ENCODE peak calls at places on chromosomes 12 and 14, in nine cellular contexts. One of them, this sample, is unnamed.

GRCh38 chr12:118850244-118850825 is 131.0 kb upstream of the SRRM4 start:
- DNase-seq in RCC 7860: peak; percentile 20
- DNase-seq in EL: no peak
- DNase-seq in T47D: no peak
- DNase-seq in left ventricle myocardium inferior: no peak
- DNase-seq in Right ventricle myocardium superior: no peak
- DNase-seq in cardiac fibroblast: peak; percentile 5
- DNase-seq in IMR-90: no peak
- DNase-seq in nucleus accumbens: no peak
- DNase-seq in this sample: no peak

GRCh38 chr12:24404086-24404815 is 454.8 kb upstream of the SOX5 start:
- DNase-seq in RCC 7860: no peak
- DNase-seq in EL: peak; percentile 1
- DNase-seq in T47D: no peak
- DNase-seq in left ventricle myocardium inferior: no peak
- DNase-seq in Right ventricle myocardium superior: no peak
- DNase-seq in cardiac fibroblast: peak; percentile 22
- DNase-seq in IMR-90: peak; percentile 87
- DNase-seq in nucleus accumbens: no peak
- DNase-seq in this sample: no peak

GRCh38 chr12:1593232-1594044 is 943 bp downstream of the FBXL14 start:
- DNase-seq in RCC 7860: no peak
- DNase-seq in EL: peak; percentile 69
- DNase-seq in T47D: peak; percentile 23
- DNase-seq in left ventricle myocardium inferior: peak; percentile 48
- DNase-seq in Right ventricle myocardium superior: peak; percentile 58
- DNase-seq in cardiac fibroblast: peak; percentile 48
- DNase-seq in IMR-90: no peak
- DNase-seq in nucleus accumbens: peak; percentile 36
- DNase-seq in this sample: peak; percentile 48

GRCh38 chr12:105766029-105766428 is 372.7 kb downstream of the NUAK1 start:
- DNase-seq in RCC 7860: no peak
- DNase-seq in EL: no peak
- DNase-seq in T47D: no peak
- DNase-seq in left ventricle myocardium inferior: no peak
- DNase-seq in Right ventricle myocardium superior: no peak
- DNase-seq in cardiac fibroblast: no peak
- DNase-seq in IMR-90: no peak
- DNase-seq in nucleus accumbens: no peak
- DNase-seq in this sample: no peak

GRCh38 chr12:8037046-8037663 is 4.6 kb downstream of the FOXJ2 start:
- DNase-seq in RCC 7860: no peak
- DNase-seq in EL: no peak
- DNase-seq in T47D: no peak
- DNase-seq in left ventricle myocardium inferior: no peak
- DNase-seq in Right ventricle myocardium superior: no peak
- DNase-seq in cardiac fibroblast: no peak
- DNase-seq in IMR-90: no peak
- DNase-seq in nucleus accumbens: no peak
- DNase-seq in this sample: no peak

GRCh38 chr12:106645074-106645421 is 62.2 kb downstream of the RFX4 start:
- DNase-seq in RCC 7860: no peak
- DNase-seq in EL: no peak
- DNase-seq in T47D: peak; percentile 18
- DNase-seq in left ventricle myocardium inferior: peak; percentile 59
- DNase-seq in Right ventricle myocardium superior: peak; percentile 84
- DNase-seq in cardiac fibroblast: no peak
- DNase-seq in IMR-90: no peak
- DNase-seq in nucleus accumbens: peak; percentile 90
- DNase-seq in this sample: no peak

GRCh38 chr14:88476825-88477224 is 78.0 kb downstream of the PTPN21 start:
- DNase-seq in RCC 7860: no peak
- DNase-seq in EL: no peak
- DNase-seq in T47D: no peak
- DNase-seq in left ventricle myocardium inferior: no peak
- DNase-seq in Right ventricle myocardium superior: no peak
- DNase-seq in cardiac fibroblast: no peak
- DNase-seq in IMR-90: no peak
- DNase-seq in nucleus accumbens: no peak
- DNase-seq in this sample: no peak

GRCh38 chr12:69648476-69648875 is 37.8 kb upstream of the LRRC10 start:
- DNase-seq in RCC 7860: peak; percentile 57
- DNase-seq in EL: peak; percentile 93
- DNase-seq in T47D: no peak
- DNase-seq in left ventricle myocardium inferior: no peak
- DNase-seq in Right ventricle myocardium superior: no peak
- DNase-seq in cardiac fibroblast: peak; percentile 95
- DNase-seq in IMR-90: peak; percentile 96
- DNase-seq in nucleus accumbens: no peak
- DNase-seq in this sample: no peak

GRCh38 chr14:35342160-35343010 is 50.2 kb downstream of the PSMA6 start:
- DNase-seq in RCC 7860: no peak
- DNase-seq in EL: no peak
- DNase-seq in T47D: no peak
- DNase-seq in left ventricle myocardium inferior: peak; percentile 67
- DNase-seq in Right ventricle myocardium superior: peak; percentile 76
- DNase-seq in cardiac fibroblast: peak; percentile 70
- DNase-seq in IMR-90: peak; percentile 62
- DNase-seq in nucleus accumbens: no peak
- DNase-seq in this sample: no peak

GRCh38 chr12:42144174-42144423 is 575 bp downstream of the GXYLT1 start:
- DNase-seq in RCC 7860: no peak
- DNase-seq in EL: no peak
- DNase-seq in T47D: no peak
- DNase-seq in left ventricle myocardium inferior: no peak
- DNase-seq in Right ventricle myocardium superior: no peak
- DNase-seq in cardiac fibroblast: no peak
- DNase-seq in IMR-90: no peak
- DNase-seq in nucleus accumbens: no peak
- DNase-seq in this sample: no peak

GRCh38 chr12:5964913-5965900 is 20.1 kb upstream of the ANO2 start:
- DNase-seq in RCC 7860: no peak
- DNase-seq in EL: no peak
- DNase-seq in T47D: no peak
- DNase-seq in left ventricle myocardium inferior: no peak
- DNase-seq in Right ventricle myocardium superior: no peak
- DNase-seq in cardiac fibroblast: no peak
- DNase-seq in IMR-90: no peak
- DNase-seq in nucleus accumbens: no peak
- DNase-seq in this sample: no peak

GRCh38 chr14:50607181-50607580 is 47.2 kb downstream of the ATL1 start:
- DNase-seq in RCC 7860: no peak
- DNase-seq in EL: no peak
- DNase-seq in T47D: no peak
- DNase-seq in left ventricle myocardium inferior: no peak
- DNase-seq in Right ventricle myocardium superior: no peak
- DNase-seq in cardiac fibroblast: no peak
- DNase-seq in IMR-90: peak; percentile 63
- DNase-seq in nucleus accumbens: no peak
- DNase-seq in this sample: no peak

GRCh38 chr12:52246720-52247621 is 13.9 kb downstream of the KRT7 start:
- DNase-seq in RCC 7860: peak; percentile 10
- DNase-seq in EL: no peak
- DNase-seq in T47D: peak; percentile 91
- DNase-seq in left ventricle myocardium inferior: no peak
- DNase-seq in Right ventricle myocardium superior: no peak
- DNase-seq in cardiac fibroblast: no peak
- DNase-seq in IMR-90: no peak
- DNase-seq in nucleus accumbens: no peak
- DNase-seq in this sample: no peak

GRCh38 chr12:57380300-57380699 is 50.5 kb downstream of the R3HDM2 start:
- DNase-seq in RCC 7860: no peak
- DNase-seq in EL: no peak
- DNase-seq in T47D: no peak
- DNase-seq in left ventricle myocardium inferior: no peak
- DNase-seq in Right ventricle myocardium superior: no peak
- DNase-seq in cardiac fibroblast: no peak
- DNase-seq in IMR-90: no peak
- DNase-seq in nucleus accumbens: no peak
- DNase-seq in this sample: no peak

GRCh38 chr12:111270773-111271172 is 98.1 kb downstream of the PHETA1 start:
- DNase-seq in RCC 7860: no peak
- DNase-seq in EL: peak; percentile 50
- DNase-seq in T47D: no peak
- DNase-seq in left ventricle myocardium inferior: no peak
- DNase-seq in Right ventricle myocardium superior: no peak
- DNase-seq in cardiac fibroblast: peak; percentile 21
- DNase-seq in IMR-90: peak; percentile 6
- DNase-seq in nucleus accumbens: no peak
- DNase-seq in this sample: no peak

GRCh38 chr14:70624972-70625371 is 16.7 kb upstream of the TTC9 start:
- DNase-seq in RCC 7860: no peak
- DNase-seq in EL: no peak
- DNase-seq in T47D: no peak
- DNase-seq in left ventricle myocardium inferior: no peak
- DNase-seq in Right ventricle myocardium superior: no peak
- DNase-seq in cardiac fibroblast: no peak
- DNase-seq in IMR-90: no peak
- DNase-seq in nucleus accumbens: no peak
- DNase-seq in this sample: no peak

GRCh38 chr14:56172571-56172971 is 54.4 kb downstream of the PELI2 start:
- DNase-seq in RCC 7860: no peak
- DNase-seq in EL: peak; percentile 71
- DNase-seq in T47D: no peak
- DNase-seq in left ventricle myocardium inferior: no peak
- DNase-seq in Right ventricle myocardium superior: no peak
- DNase-seq in cardiac fibroblast: peak; percentile 85
- DNase-seq in IMR-90: peak; percentile 92
- DNase-seq in nucleus accumbens: no peak
- DNase-seq in this sample: no peak

GRCh38 chr12:132066345-132066685 is 77.8 kb downstream of the DDX51 start:
- DNase-seq in RCC 7860: no peak
- DNase-seq in EL: no peak
- DNase-seq in T47D: no peak
- DNase-seq in left ventricle myocardium inferior: no peak
- DNase-seq in Right ventricle myocardium superior: no peak
- DNase-seq in cardiac fibroblast: no peak
- DNase-seq in IMR-90: no peak
- DNase-seq in nucleus accumbens: no peak
- DNase-seq in this sample: no peak

GRCh38 chr12:58889557-58889956 is 30.7 kb downstream of the LRIG3 start:
- DNase-seq in RCC 7860: no peak
- DNase-seq in EL: no peak
- DNase-seq in T47D: no peak
- DNase-seq in left ventricle myocardium inferior: no peak
- DNase-seq in Right ventricle myocardium superior: no peak
- DNase-seq in cardiac fibroblast: no peak
- DNase-seq in IMR-90: no peak
- DNase-seq in nucleus accumbens: peak; percentile 65
- DNase-seq in this sample: no peak

GRCh38 chr12:81705586-81705985 is 53.6 kb downstream of the PPFIA2 start:
- DNase-seq in RCC 7860: no peak
- DNase-seq in EL: no peak
- DNase-seq in T47D: no peak
- DNase-seq in left ventricle myocardium inferior: no peak
- DNase-seq in Right ventricle myocardium superior: no peak
- DNase-seq in cardiac fibroblast: no peak
- DNase-seq in IMR-90: no peak
- DNase-seq in nucleus accumbens: no peak
- DNase-seq in this sample: no peak

GRCh38 chr12:138171-138897 is 71.8 kb downstream of the IQSEC3 start:
- DNase-seq in RCC 7860: no peak
- DNase-seq in EL: no peak
- DNase-seq in T47D: no peak
- DNase-seq in left ventricle myocardium inferior: no peak
- DNase-seq in Right ventricle myocardium superior: no peak
- DNase-seq in cardiac fibroblast: no peak
- DNase-seq in IMR-90: no peak
- DNase-seq in nucleus accumbens: no peak
- DNase-seq in this sample: no peak

GRCh38 chr12:102990419-102990818 is 32.9 kb downstream of the ASCL1 start:
- DNase-seq in RCC 7860: no peak
- DNase-seq in EL: no peak
- DNase-seq in T47D: no peak
- DNase-seq in left ventricle myocardium inferior: no peak
- DNase-seq in Right ventricle myocardium superior: no peak
- DNase-seq in cardiac fibroblast: no peak
- DNase-seq in IMR-90: no peak
- DNase-seq in nucleus accumbens: no peak
- DNase-seq in this sample: no peak

GRCh38 chr12:124422570-124423523 is 128.0 kb downstream of the RFLNA start:
- DNase-seq in RCC 7860: peak; percentile 85
- DNase-seq in EL: peak; percentile 94
- DNase-seq in T47D: no peak
- DNase-seq in left ventricle myocardium inferior: peak; percentile 95
- DNase-seq in Right ventricle myocardium superior: peak; percentile 96
- DNase-seq in cardiac fibroblast: peak; percentile 93
- DNase-seq in IMR-90: peak; percentile 94
- DNase-seq in nucleus accumbens: peak; percentile 79
- DNase-seq in this sample: no peak

GRCh38 chr14:84080961-84081360 is 1449.0 kb upstream of the FLRT2 start:
- DNase-seq in RCC 7860: no peak
- DNase-seq in EL: no peak
- DNase-seq in T47D: no peak
- DNase-seq in left ventricle myocardium inferior: no peak
- DNase-seq in Right ventricle myocardium superior: no peak
- DNase-seq in cardiac fibroblast: no peak
- DNase-seq in IMR-90: peak; percentile 26
- DNase-seq in nucleus accumbens: no peak
- DNase-seq in this sample: no peak